ENCODE peak calls at places on chromosomes 1 and 21, in nine cellular contexts. T is retinal pigment epithelial cell; R is astrocyte of the cerebellum; F is brain microvascular endothelial cell; U is cardiac muscle cell; Z is fibroblast of mammary gland; N is type B pancreatic cell; A is CD4-positive, alpha-beta T cell; B is ovary. Y is an unnamed sample.

GRCh38 chr1:41788427-41788826 is 130.3 kb downstream of the HIVEP3 start:
- DNase-seq in A (no peak), B (no peak), U (no peak), R (no peak), F (no peak), N (no peak), T (no peak), Z (no peak), Y (no peak)

GRCh38 chr1:58739851-58740466 is 40.1 kb upstream of the MYSM1 start:
- DNase-seq in U (peak), T (no peak), N (no peak), A (no peak), R (peak), Z (peak), B (no peak), F (peak), Y (peak)

GRCh38 chr1:27476222-27476621 is 13.7 kb downstream of the WASF2 start:
- DNase-seq in Z (no peak), T (no peak), N (no peak), R (no peak), U (no peak), A (no peak), F (no peak), B (no peak), Y (no peak)

GRCh38 chr1:84698151-84698651 is 7.9 kb upstream of the SSX2IP start:
- DNase-seq in B (no peak), R (peak), N (no peak), A (no peak), T (no peak), U (peak), F (peak), Z (peak), Y (no peak)

GRCh38 chr1:202018476-202019234 is 8.3 kb downstream of the ELF3 start:
- DNase-seq in A (no peak), B (no peak), N (no peak), T (no peak), U (no peak), F (no peak), R (no peak), Z (no peak), Y (no peak)

GRCh38 chr1:32568929-32569328 is 29.7 kb downstream of the ZBTB8A start:
- DNase-seq in Z (no peak), U (no peak), N (no peak), A (no peak), F (no peak), B (no peak), T (no peak), R (no peak), Y (no peak)

GRCh38 chr1:50275564-50275963 is 147.7 kb downstream of the DMRTA2 start:
- DNase-seq in A (no peak), Z (no peak), R (no peak), F (no peak), N (no peak), B (no peak), U (no peak), T (no peak), Y (no peak)

GRCh38 chr1:185934476-185935189 is 200.4 kb downstream of the HMCN1 start:
- DNase-seq in A (no peak), F (peak), T (no peak), U (peak), Z (peak), B (no peak), N (no peak), R (peak), Y (no peak)

GRCh38 chr21:42559326-42559725 is 45.7 kb downstream of the SLC37A1 start:
- DNase-seq in U (no peak), N (no peak), A (no peak), T (no peak), F (no peak), B (peak), R (no peak), Z (no peak), Y (no peak)

DNA sequence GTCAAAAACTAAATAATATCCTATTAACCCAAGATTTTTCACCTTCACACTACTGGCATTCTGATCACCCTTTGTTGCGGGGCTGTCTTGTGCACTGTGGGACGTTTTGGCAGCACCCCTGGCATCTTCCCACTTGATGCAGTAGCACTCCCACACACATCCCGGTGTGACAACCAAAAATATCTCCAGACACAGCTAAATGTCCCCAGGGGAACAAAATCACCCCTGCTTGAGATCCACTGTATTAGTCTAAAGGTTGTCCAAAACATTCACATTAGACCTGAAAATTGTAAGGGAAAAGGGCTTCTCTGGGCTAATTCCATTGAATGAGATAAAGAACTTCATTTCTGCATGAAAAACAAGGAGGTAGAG is 37.8 kb downstream of the PLEKHO1 start:
- DNase-seq in Z (no peak), N (no peak), F (no peak), U (no peak), B (no peak), R (no peak), T (no peak), A (no peak), Y (no peak)
- TF ChIP-seq CTCF in Z (no peak), N (peak), F (no peak), U (no peak), B (peak), R (no peak), T (no peak), A (peak), Y (no peak)

GRCh38 chr1:17369466-17369865 is 2.5 kb upstream of the PADI6 start:
- DNase-seq in T (peak), F (peak), A (no peak), B (no peak), U (peak), Z (peak), N (no peak), R (no peak), Y (no peak)

GRCh38 chr1:17372955-17373354 is 959 bp downstream of the PADI6 start:
- DNase-seq in Z (no peak), F (no peak), T (no peak), B (no peak), A (no peak), U (no peak), N (no peak), R (no peak), Y (no peak)

GRCh38 chr1:17371896-17372295 is at the start of gene PADI6:
- DNase-seq in B (no peak), N (no peak), F (no peak), T (no peak), R (no peak), U (no peak), A (no peak), Z (no peak), Y (no peak)

GRCh38 chr1:17375651-17376050 is 3.7 kb downstream of the PADI6 start:
- DNase-seq in T (no peak), F (no peak), B (no peak), R (no peak), Z (no peak), A (no peak), N (no peak), U (no peak), Y (no peak)

GRCh38 chr1:17370618-17371017 is 1.4 kb upstream of the PADI6 start:
- DNase-seq in T (no peak), Z (no peak), R (no peak), F (no peak), B (no peak), A (no peak), U (no peak), N (no peak), Y (no peak)
- TF ChIP-seq CTCF in T (peak), Z (no peak), R (peak), F (peak), B (no peak), A (no peak), U (no peak), N (peak), Y (no peak)

GRCh38 chr1:214677945-214678344 is 75.0 kb downstream of the CENPF start:
- DNase-seq in R (no peak), N (no peak), A (no peak), U (no peak), Z (no peak), F (no peak), T (no peak), B (no peak), Y (no peak)
- TF ChIP-seq CTCF in R (no peak), N (no peak), A (no peak), U (no peak), Z (no peak), F (no peak), T (no peak), B (no peak), Y (no peak)

GRCh38 chr21:30348506-30348905 is at the start of gene KRTAP23-1:
- DNase-seq in A (no peak), Z (no peak), R (no peak), T (no peak), B (no peak), F (no peak), N (no peak), U (no peak), Y (no peak)

GRCh38 chr21:30349572-30349971 is 1.2 kb upstream of the KRTAP23-1 start:
- DNase-seq in U (no peak), A (no peak), T (no peak), R (peak), B (no peak), F (no peak), Z (no peak), N (no peak), Y (no peak)

GRCh38 chr21:30340714-30341573 is 3.5 kb upstream of the KRTAP27-1 start:
- DNase-seq in A (peak), T (no peak), B (no peak), F (peak), R (peak), U (peak), N (no peak), Z (peak), Y (peak)

GRCh38 chr21:30345014-30345413 is 3.4 kb downstream of the KRTAP23-1 start:
- DNase-seq in R (no peak), Z (no peak), U (no peak), N (no peak), B (no peak), A (no peak), T (no peak), F (no peak), Y (no peak)
- TF ChIP-seq CTCF in R (no peak), Z (no peak), U (no peak), N (no peak), B (no peak), A (no peak), T (no peak), F (no peak), Y (no peak)

DNA sequence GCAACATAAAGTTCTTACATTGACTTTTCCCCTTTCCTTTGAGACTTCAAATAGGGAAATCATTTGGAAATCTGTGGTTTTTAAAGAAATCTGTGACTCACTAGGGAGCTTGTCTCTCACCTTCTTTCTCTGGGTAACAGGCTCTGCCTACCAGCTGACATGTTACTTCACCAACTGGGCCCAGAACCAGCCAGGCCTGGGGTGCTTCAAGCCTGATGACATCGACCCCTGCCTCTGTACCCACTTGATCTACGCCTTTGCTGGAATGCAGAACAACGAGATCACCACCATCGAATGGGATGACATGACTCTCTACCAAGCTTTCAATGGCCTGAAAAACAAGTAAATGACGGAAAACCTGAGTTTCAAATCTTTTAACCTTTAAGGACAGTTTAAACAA is 9.2 kb upstream of the CHIA start:
- DNase-seq in T (no peak), A (no peak), B (no peak), Z (peak), F (no peak), R (no peak), U (peak), N (no peak), Y (no peak)
- TF ChIP-seq CTCF in T (no peak), A (no peak), B (no peak), Z (no peak), F (no peak), R (no peak), U (no peak), N (no peak), Y (no peak)

GRCh38 chr1:55289614-55290013 is 74.5 kb upstream of the USP24 start:
- DNase-seq in R (no peak), U (no peak), A (no peak), T (no peak), Z (no peak), B (no peak), N (no peak), F (no peak), Y (no peak)
- TF ChIP-seq CTCF in R (no peak), U (no peak), A (no peak), T (peak), Z (no peak), B (no peak), N (no peak), F (peak), Y (no peak)

GRCh38 chr1:91500756-91501526 is at the start of gene CDC7:
- DNase-seq in A (peak), B (peak), R (peak), N (peak), T (peak), U (peak), F (peak), Z (peak), Y (peak)
- TF ChIP-seq CTCF in A (peak), B (peak), R (peak), N (peak), T (peak), U (peak), F (peak), Z (peak), Y (peak)